ENCODE peak calls at places on chromosomes 16 and 17, in ten cellular contexts. W is brain microvascular endothelial cell, B is right lobe of liver, V is hepatocyte, A is pancreas, H is mesothelial cell of epicardium, I is upper lobe of right lung, K is HFFc6, T is Calu3, R is epithelial cell of esophagus. F is an unnamed sample.

GRCh38 chr16:12095275-12096161 is 119.0 kb downstream of the SNX29 start:
- DNase-seq in R (peak), K (peak), I (peak), V (peak), A (peak), T (peak), B (peak), H (peak), W (peak), F (peak)

GRCh38 chr17:29722411-29723198 is 99.9 kb upstream of the CORO6 start:
- DNase-seq in B (no peak), V (peak), K (no peak), T (no peak), I (no peak), W (peak), A (peak), R (peak), H (no peak), F (no peak)

GRCh38 chr16:58128181-58128631 is 975 bp downstream of the CFAP20 start:
- DNase-seq in H (no peak), V (no peak), K (no peak), R (no peak), T (no peak), B (peak), W (no peak), I (no peak), A (no peak), F (no peak)

GRCh38 chr16:51225902-51226301 is 74.8 kb upstream of the SALL1 start:
- DNase-seq in R (no peak), A (no peak), B (no peak), V (no peak), I (no peak), W (no peak), T (no peak), K (no peak), H (no peak), F (no peak)

GRCh38 chr16:80121522-80121909 is 419.3 kb upstream of the DYNLRB2 start:
- DNase-seq in W (no peak), A (no peak), V (no peak), H (no peak), R (no peak), T (no peak), I (no peak), K (no peak), B (no peak), F (no peak)

GRCh38 chr16:66487580-66488235 is 60.6 kb downstream of the BEAN1 start:
- DNase-seq in I (no peak), T (no peak), H (no peak), K (no peak), R (no peak), W (no peak), V (no peak), A (no peak), B (no peak), F (no peak)

GRCh38 chr16:8627456-8627855 is 6.0 kb downstream of the METTL22 start:
- DNase-seq in T (no peak), A (no peak), I (no peak), K (no peak), W (no peak), R (no peak), V (no peak), B (no peak), H (no peak), F (no peak)

GRCh38 chr16:11639925-11640899 is 28.0 kb upstream of the SNN start:
- DNase-seq in T (peak), A (peak), V (peak), H (no peak), R (peak), K (peak), W (peak), B (peak), I (peak), F (no peak)

GRCh38 chr16:19681637-19682036 is 36.4 kb downstream of the KNOP1 start:
- DNase-seq in I (no peak), H (no peak), W (no peak), K (no peak), V (no peak), R (no peak), T (no peak), A (no peak), B (no peak), F (no peak)

GRCh38 chr16:87317766-87318121 is 552 bp upstream of the C16orf95 start:
- DNase-seq in A (peak), I (peak), B (peak), V (peak), H (no peak), T (peak), K (peak), R (peak), W (peak), F (no peak)

GRCh38 chr17:78362671-78363070 is 2.8 kb upstream of the SOCS3 start:
- DNase-seq in K (no peak), W (no peak), I (no peak), B (no peak), V (no peak), A (no peak), H (no peak), T (no peak), R (no peak), F (no peak)
- TF ChIP-seq CTCF in K (peak), W (peak), I (no peak), B (no peak), V (no peak), A (no peak), H (peak), T (no peak), R (no peak), F (peak)

DNA sequence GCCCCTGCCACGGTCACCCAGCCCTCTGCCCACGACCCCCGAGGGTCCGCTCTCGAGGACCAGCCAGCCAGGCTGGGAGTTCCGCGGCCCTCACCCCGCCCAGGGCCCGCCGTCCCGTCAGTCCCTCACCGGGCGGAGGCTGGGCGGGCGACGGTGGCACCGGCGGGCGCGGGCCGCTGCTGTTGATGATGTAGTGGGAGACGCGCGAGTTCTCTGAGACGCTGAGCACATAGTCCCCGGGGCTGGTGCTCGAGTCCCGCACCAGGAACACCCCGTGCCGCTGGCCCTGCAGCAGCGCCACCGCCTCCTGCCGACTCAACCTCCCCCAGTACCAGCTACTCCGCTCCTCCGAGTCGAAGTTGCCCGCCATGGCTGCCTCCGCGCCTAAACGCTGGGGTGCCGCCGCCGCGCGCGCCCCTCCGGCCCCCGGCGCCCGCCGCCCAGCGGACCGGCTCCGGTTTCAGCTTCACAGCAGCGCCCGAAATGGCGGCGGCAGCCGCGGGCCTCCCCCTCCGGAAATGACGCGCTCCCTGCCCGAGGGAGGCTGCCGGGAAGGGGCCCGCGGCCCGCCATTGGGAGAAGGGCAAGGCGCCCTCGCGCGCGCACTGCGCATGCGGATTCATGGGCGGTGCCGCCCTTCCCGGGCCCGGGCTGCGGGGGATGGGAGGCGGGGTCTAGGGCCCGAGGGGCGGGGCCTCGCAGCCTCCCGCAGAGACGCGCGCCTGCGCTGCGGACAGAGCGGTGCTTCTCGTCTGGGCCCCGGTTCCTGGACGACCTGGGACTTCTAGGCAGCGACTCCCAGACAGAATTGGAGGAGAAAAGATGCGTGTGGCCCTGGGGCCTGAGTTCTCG is at the start of gene CRK:
- DNase-seq in R (peak), W (peak), K (peak), A (peak), B (peak), H (peak), T (peak), V (peak), I (peak), F (peak)
- TF ChIP-seq CTCF in R (no peak), W (peak), K (no peak), A (no peak), B (no peak), H (no peak), T (no peak), V (no peak), I (no peak), F (no peak)

GRCh38 chr17:54157542-54157941 is 334.8 kb downstream of the KIF2B start:
- DNase-seq in A (no peak), W (no peak), I (no peak), K (no peak), H (no peak), V (no peak), T (no peak), B (no peak), R (no peak), F (no peak)

GRCh38 chr17:54153423-54153822 is 330.7 kb downstream of the KIF2B start:
- DNase-seq in A (no peak), V (no peak), R (no peak), B (no peak), W (no peak), H (no peak), K (no peak), T (no peak), I (no peak), F (no peak)
- TF ChIP-seq CTCF in A (no peak), V (no peak), R (no peak), B (no peak), W (no peak), H (no peak), K (no peak), T (no peak), I (no peak), F (no peak)

GRCh38 chr17:16013943-16014407 is 14.4 kb downstream of the TTC19 start:
- DNase-seq in I (no peak), A (no peak), H (no peak), K (peak), W (peak), V (peak), T (no peak), R (peak), B (no peak), F (peak)
- TF ChIP-seq CTCF in I (peak), A (peak), H (peak), K (peak), W (peak), V (peak), T (peak), R (peak), B (peak), F (peak)

DNA sequence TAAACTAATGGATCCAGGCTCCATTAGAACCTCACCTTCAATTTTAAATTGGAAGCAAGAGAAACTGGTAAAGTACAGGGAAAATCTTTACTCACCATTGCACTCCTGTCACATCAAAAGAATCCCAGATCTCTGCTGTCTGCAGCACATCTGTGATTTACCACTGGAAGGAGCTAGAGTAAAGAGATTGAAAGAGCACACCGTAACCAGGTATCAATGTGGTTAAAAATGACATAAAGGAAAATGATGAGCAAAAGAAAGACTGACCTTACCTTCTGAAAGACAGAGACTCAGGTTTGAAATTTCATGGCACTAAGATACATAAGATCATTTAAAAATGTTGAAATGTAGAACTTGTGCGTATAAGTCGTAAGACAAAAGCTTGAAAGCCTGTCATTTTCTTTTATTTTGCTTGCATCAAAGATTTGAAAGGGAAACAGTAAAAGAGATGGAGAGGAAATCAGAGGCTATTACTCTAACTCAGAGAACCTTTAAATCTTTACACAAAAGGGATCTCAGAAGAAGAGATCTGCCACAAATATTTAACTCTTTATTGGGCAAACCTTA is 678.2 kb upstream of the GOT2 start:
- DNase-seq in I (no peak), R (peak), V (peak), H (no peak), W (peak), T (no peak), B (no peak), A (no peak), K (peak), F (no peak)
- TF ChIP-seq CTCF in I (peak), R (peak), V (peak), H (no peak), W (peak), T (no peak), B (no peak), A (no peak), K (peak), F (peak)

GRCh38 chr17:75130059-75130631 is 1.4 kb downstream of the NT5C start:
- DNase-seq in R (no peak), B (no peak), A (no peak), T (no peak), W (no peak), H (no peak), V (no peak), I (no peak), K (no peak), F (no peak)
- TF ChIP-seq CTCF in R (no peak), B (no peak), A (no peak), T (no peak), W (no peak), H (no peak), V (no peak), I (no peak), K (no peak), F (no peak)

GRCh38 chr17:43349142-43349541 is 49.7 kb upstream of the ARL4D start:
- DNase-seq in I (no peak), H (no peak), V (no peak), R (no peak), W (no peak), B (no peak), K (no peak), T (no peak), A (no peak), F (no peak)
- TF ChIP-seq CTCF in I (no peak), H (no peak), V (no peak), R (no peak), W (peak), B (no peak), K (peak), T (no peak), A (no peak), F (peak)

GRCh38 chr16:68310441-68311315 is at the start of the genes PRMT7 and SLC7A6OS:
- DNase-seq in K (peak), R (peak), B (peak), H (peak), V (peak), I (peak), A (peak), W (peak), T (peak), F (peak)
- TF ChIP-seq CTCF in K (peak), R (no peak), B (peak), H (peak), V (no peak), I (peak), A (no peak), W (peak), T (no peak), F (no peak)

GRCh38 chr16:85759631-85760419 is 8.9 kb upstream of the C16orf74 start:
- DNase-seq in W (no peak), V (no peak), H (no peak), B (peak), R (peak), T (peak), A (no peak), K (no peak), I (peak), F (no peak)
- TF ChIP-seq CTCF in W (peak), V (peak), H (peak), B (peak), R (peak), T (peak), A (peak), K (peak), I (peak), F (peak)

F was measured in neural crest cell.